ENCODE peak calls at places on chromosomes 2 and 18, in nine cellular contexts. One of them, this sample, is unnamed.
A peak's percentile ranks its signal among the peaks of the same experiment; 100 is the strongest.

GRCh38 chr2:230697676-230698075 is 15.0 kb upstream of the CAB39 start:
- DNase-seq in kidney epithelial cell: no peak
- DNase-seq in IMR-90: peak; percentile 62
- DNase-seq in NCI-H748 treated with DMSO at 0.1 percent for 48 hours: no peak
- DNase-seq in cardiac fibroblast: no peak
- DNase-seq in putamen: no peak
- DNase-seq in RPMI8226: no peak
- DNase-seq in body of pancreas: no peak
- DNase-seq in Right ventricle myocardium superior: no peak
- DNase-seq in this sample: no peak

GRCh38 chr2:97774425-97774824 is 61.0 kb downstream of the ZAP70 start:
- DNase-seq in kidney epithelial cell: no peak
- DNase-seq in IMR-90: no peak
- DNase-seq in NCI-H748 treated with DMSO at 0.1 percent for 48 hours: no peak
- DNase-seq in cardiac fibroblast: peak; percentile 29
- DNase-seq in putamen: no peak
- DNase-seq in RPMI8226: no peak
- DNase-seq in body of pancreas: no peak
- DNase-seq in Right ventricle myocardium superior: no peak
- DNase-seq in this sample: no peak

GRCh38 chr18:57981629-57982028 is 62.4 kb upstream of the NEDD4L start:
- DNase-seq in kidney epithelial cell: no peak
- DNase-seq in IMR-90: no peak
- DNase-seq in NCI-H748 treated with DMSO at 0.1 percent for 48 hours: no peak
- DNase-seq in cardiac fibroblast: no peak
- DNase-seq in putamen: no peak
- DNase-seq in RPMI8226: no peak
- DNase-seq in body of pancreas: no peak
- DNase-seq in Right ventricle myocardium superior: no peak
- DNase-seq in this sample: no peak

GRCh38 chr2:21694536-21694935 is 570.8 kb downstream of the TDRD15 start:
- DNase-seq in kidney epithelial cell: no peak
- DNase-seq in IMR-90: no peak
- DNase-seq in NCI-H748 treated with DMSO at 0.1 percent for 48 hours: no peak
- DNase-seq in cardiac fibroblast: no peak
- DNase-seq in putamen: no peak
- DNase-seq in RPMI8226: no peak
- DNase-seq in body of pancreas: no peak
- DNase-seq in Right ventricle myocardium superior: no peak
- DNase-seq in this sample: no peak

GRCh38 chr18:79588131-79588635 is 91.4 kb upstream of the CTDP1 start:
- DNase-seq in kidney epithelial cell: no peak
- DNase-seq in IMR-90: no peak
- DNase-seq in NCI-H748 treated with DMSO at 0.1 percent for 48 hours: no peak
- DNase-seq in cardiac fibroblast: no peak
- DNase-seq in putamen: no peak
- DNase-seq in RPMI8226: no peak
- DNase-seq in body of pancreas: peak; percentile 9
- DNase-seq in Right ventricle myocardium superior: peak; percentile 40
- DNase-seq in this sample: no peak

GRCh38 chr2:168853471-168853870 is 36.8 kb downstream of the SPC25 start:
- DNase-seq in kidney epithelial cell: no peak
- DNase-seq in IMR-90: no peak
- DNase-seq in NCI-H748 treated with DMSO at 0.1 percent for 48 hours: no peak
- DNase-seq in cardiac fibroblast: no peak
- DNase-seq in putamen: no peak
- DNase-seq in RPMI8226: no peak
- DNase-seq in body of pancreas: no peak
- DNase-seq in Right ventricle myocardium superior: no peak
- DNase-seq in this sample: no peak

GRCh38 chr2:207473203-207473865 is 56.4 kb upstream of the CREB1 start:
- DNase-seq in kidney epithelial cell: no peak
- DNase-seq in IMR-90: peak; percentile 88
- DNase-seq in NCI-H748 treated with DMSO at 0.1 percent for 48 hours: peak; percentile 55
- DNase-seq in cardiac fibroblast: peak; percentile 93
- DNase-seq in putamen: peak; percentile 84
- DNase-seq in RPMI8226: peak; percentile 63
- DNase-seq in body of pancreas: peak; percentile 28
- DNase-seq in Right ventricle myocardium superior: no peak
- DNase-seq in this sample: peak; percentile 67

GRCh38 chr2:166375736-166376487 is at the start of gene SCN9A:
- DNase-seq in kidney epithelial cell: no peak
- DNase-seq in IMR-90: peak; percentile 72
- DNase-seq in NCI-H748 treated with DMSO at 0.1 percent for 48 hours: peak; percentile 92
- DNase-seq in cardiac fibroblast: peak; percentile 70
- DNase-seq in putamen: peak; percentile 58
- DNase-seq in RPMI8226: peak; percentile 93
- DNase-seq in body of pancreas: peak; percentile 83
- DNase-seq in Right ventricle myocardium superior: peak; percentile 86
- DNase-seq in this sample: peak; percentile 91

This sample was measured in GM03348.